ENCODE peak calls at places on chromosomes 1 and 21, in four cellular contexts. P is GM06990, Y is T-helper 9 cell, Q is NCI-H1105. L is an unnamed sample.

GRCh38 chr1:50610563-50610962 is 187.3 kb upstream of the DMRTA2 start:
- DNase-seq in P (no peak), Q (peak), Y (no peak), L (peak)

GRCh38 chr1:239731079-239731744 is 344.8 kb downstream of the CHRM3 start:
- DNase-seq in Q (no peak), P (no peak), Y (no peak), L (no peak)

GRCh38 chr1:34694383-34694782 is 60.5 kb upstream of the GJB5 start:
- DNase-seq in Y (no peak), Q (no peak), P (no peak), L (no peak)

GRCh38 chr1:119816407-119816806 is 5.1 kb upstream of the REG4 start:
- DNase-seq in P (no peak), Q (no peak), Y (no peak), L (no peak)

GRCh38 chr1:210332719-210333398 is 4.2 kb downstream of the HHAT start:
- DNase-seq in P (peak), Y (peak), Q (no peak), L (peak)

GRCh38 chr21:36701912-36702621 is 3.2 kb downstream of the SIM2 start:
- DNase-seq in P (no peak), Y (no peak), Q (no peak), L (no peak)

GRCh38 chr1:231421616-231421970 is 494 bp downstream of the EGLN1 start:
- DNase-seq in Q (peak), P (no peak), Y (peak), L (no peak)

GRCh38 chr1:235369802-235370201 is 2.6 kb downstream of the TBCE start:
- DNase-seq in Q (no peak), P (no peak), Y (no peak), L (no peak)

GRCh38 chr1:93349231-93350135 is 3.8 kb downstream of the DR1 start:
- DNase-seq in P (no peak), Y (no peak), Q (no peak), L (no peak)